ENCODE peak calls at places on chromosome 9, in six cellular contexts. One of them, this sample, is unnamed.

GRCh38 chr9:99269429-99269828 is 47.3 kb downstream of the SEC61B start:
- DNase-seq in sigmoid colon: no peak
- DNase-seq in IMR-90: peak; percentile 85
- DNase-seq in endothelial cell of umbilical vein: peak; percentile 74
- DNase-seq in prostate gland: no peak
- DNase-seq in tibial nerve: no peak
- DNase-seq in this sample: no peak

GRCh38 chr9:130833324-130833990 is 1.6 kb upstream of the ABL1 start:
- DNase-seq in sigmoid colon: no peak
- DNase-seq in IMR-90: peak; percentile 78
- DNase-seq in endothelial cell of umbilical vein: peak; percentile 51
- DNase-seq in prostate gland: peak; percentile 47
- DNase-seq in tibial nerve: no peak
- DNase-seq in this sample: no peak

GRCh38 chr9:86794356-86795046 is 152.8 kb downstream of the GAS1 start:
- DNase-seq in sigmoid colon: no peak
- DNase-seq in IMR-90: peak; percentile 79
- DNase-seq in endothelial cell of umbilical vein: no peak
- DNase-seq in prostate gland: no peak
- DNase-seq in tibial nerve: no peak
- DNase-seq in this sample: peak; percentile 36

GRCh38 chr9:88748566-88749238 is 213.7 kb downstream of the NXNL2 start:
- DNase-seq in sigmoid colon: peak; percentile 85
- DNase-seq in IMR-90: peak; percentile 81
- DNase-seq in endothelial cell of umbilical vein: no peak
- DNase-seq in prostate gland: no peak
- DNase-seq in tibial nerve: peak; percentile 54
- DNase-seq in this sample: peak; percentile 36

GRCh38 chr9:32572900-32573523 is at the start of gene NDUFB6:
- DNase-seq in sigmoid colon: peak; percentile 95
- DNase-seq in IMR-90: peak; percentile 92
- DNase-seq in endothelial cell of umbilical vein: peak; percentile 92
- DNase-seq in prostate gland: peak; percentile 93
- DNase-seq in tibial nerve: peak; percentile 75
- DNase-seq in this sample: peak; percentile 97

GRCh38 chr9:4596165-4596922 is 65.8 kb upstream of the PLPP6 start:
- DNase-seq in sigmoid colon: no peak
- DNase-seq in IMR-90: no peak
- DNase-seq in endothelial cell of umbilical vein: peak; percentile 89
- DNase-seq in prostate gland: no peak
- DNase-seq in tibial nerve: no peak
- DNase-seq in this sample: no peak

GRCh38 chr9:132472199-132472598 is 62.2 kb downstream of the CFAP77 start:
- DNase-seq in sigmoid colon: no peak
- DNase-seq in IMR-90: no peak
- DNase-seq in endothelial cell of umbilical vein: no peak
- DNase-seq in prostate gland: no peak
- DNase-seq in tibial nerve: no peak
- DNase-seq in this sample: no peak

GRCh38 chr9:31847963-31848362 is 536.5 kb upstream of the ACO1 start:
- DNase-seq in sigmoid colon: no peak
- DNase-seq in IMR-90: no peak
- DNase-seq in endothelial cell of umbilical vein: no peak
- DNase-seq in prostate gland: no peak
- DNase-seq in tibial nerve: no peak
- DNase-seq in this sample: no peak

GRCh38 chr9:125074976-125075375 is 68.4 kb downstream of the SCAI start:
- DNase-seq in sigmoid colon: no peak
- DNase-seq in IMR-90: peak; percentile 75
- DNase-seq in endothelial cell of umbilical vein: peak; percentile 57
- DNase-seq in prostate gland: no peak
- DNase-seq in tibial nerve: no peak
- DNase-seq in this sample: no peak

GRCh38 chr9:32264171-32264862 is 120.1 kb upstream of the ACO1 start:
- DNase-seq in sigmoid colon: no peak
- DNase-seq in IMR-90: peak; percentile 14
- DNase-seq in endothelial cell of umbilical vein: no peak
- DNase-seq in prostate gland: no peak
- DNase-seq in tibial nerve: no peak
- DNase-seq in this sample: no peak

GRCh38 chr9:3321186-3321585 is 204.6 kb downstream of the RFX3 start:
- DNase-seq in sigmoid colon: no peak
- DNase-seq in IMR-90: no peak
- DNase-seq in endothelial cell of umbilical vein: peak; percentile 91
- DNase-seq in prostate gland: no peak
- DNase-seq in tibial nerve: no peak
- DNase-seq in this sample: no peak

GRCh38 chr9:99474186-99474585 is 252.1 kb downstream of the SEC61B start:
- DNase-seq in sigmoid colon: no peak
- DNase-seq in IMR-90: no peak
- DNase-seq in endothelial cell of umbilical vein: no peak
- DNase-seq in prostate gland: no peak
- DNase-seq in tibial nerve: no peak
- DNase-seq in this sample: no peak

GRCh38 chr9:125429476-125430160 is 168.0 kb downstream of the GAPVD1 start:
- DNase-seq in sigmoid colon: no peak
- DNase-seq in IMR-90: no peak
- DNase-seq in endothelial cell of umbilical vein: no peak
- DNase-seq in prostate gland: no peak
- DNase-seq in tibial nerve: no peak
- DNase-seq in this sample: no peak

GRCh38 chr9:21144620-21145019 is 3.0 kb upstream of the IFNW1 start:
- DNase-seq in sigmoid colon: no peak
- DNase-seq in IMR-90: no peak
- DNase-seq in endothelial cell of umbilical vein: no peak
- DNase-seq in prostate gland: no peak
- DNase-seq in tibial nerve: no peak
- DNase-seq in this sample: no peak

GRCh38 chr9:110189001-110189400 is 19.0 kb downstream of the C9orf152 start:
- DNase-seq in sigmoid colon: peak; percentile 90
- DNase-seq in IMR-90: peak; percentile 18
- DNase-seq in endothelial cell of umbilical vein: no peak
- DNase-seq in prostate gland: peak; percentile 94
- DNase-seq in tibial nerve: no peak
- DNase-seq in this sample: peak; percentile 72

DNA sequence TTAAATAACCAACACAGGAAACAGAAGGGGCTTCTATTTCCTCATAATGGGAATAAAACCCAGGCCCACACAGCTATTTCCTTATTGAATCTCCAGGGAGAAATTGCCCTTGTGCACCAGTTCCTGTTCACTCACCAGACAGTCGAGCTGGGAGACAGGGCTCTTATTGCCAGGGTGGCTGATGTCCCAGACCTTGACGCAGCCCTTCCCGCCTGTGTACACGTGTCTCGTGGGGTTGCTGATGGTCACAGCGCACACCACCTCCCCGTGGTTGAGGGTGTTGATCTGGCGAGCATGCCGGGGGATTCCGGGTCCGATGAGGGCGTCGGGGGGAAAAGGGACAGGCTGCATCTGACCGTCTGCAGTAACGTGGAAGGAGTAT is 96.5 kb downstream of the TLE1 start:
- DNase-seq in sigmoid colon: peak; percentile 77
- DNase-seq in IMR-90: no peak
- DNase-seq in endothelial cell of umbilical vein: no peak
- DNase-seq in prostate gland: no peak
- DNase-seq in tibial nerve: no peak
- DNase-seq in this sample: peak; percentile 42
- TF ChIP-seq POLR2A in sigmoid colon: no peak
- TF ChIP-seq POLR2A in IMR-90: no peak
- TF ChIP-seq POLR2A in endothelial cell of umbilical vein: no peak
- TF ChIP-seq POLR2A in prostate gland: no peak
- TF ChIP-seq POLR2A in tibial nerve: no peak
- TF ChIP-seq POLR2A in this sample: no peak

DNA sequence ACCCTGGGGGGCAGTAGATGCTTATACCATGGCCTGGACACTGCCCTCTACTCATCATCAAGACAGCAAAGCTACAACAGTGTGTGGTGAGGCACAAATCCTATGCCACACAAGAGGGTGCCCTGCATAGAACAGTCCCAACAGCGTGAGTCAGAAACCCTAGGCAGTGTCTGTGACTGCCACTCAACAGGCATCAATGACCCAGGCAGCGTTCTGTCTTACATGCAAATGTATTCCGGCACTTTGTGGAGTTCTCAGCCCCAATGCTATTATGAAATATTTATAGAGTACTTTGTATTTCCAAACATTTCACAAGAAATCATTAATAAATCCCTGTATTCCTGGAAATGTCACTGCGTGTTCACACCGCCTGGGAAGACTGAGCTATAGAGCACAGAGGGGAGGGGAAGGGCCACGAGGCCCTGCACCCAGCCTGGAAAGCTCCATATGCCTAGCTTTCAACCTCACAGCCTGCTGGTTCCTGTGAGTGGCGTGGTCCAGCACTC is 77.7 kb downstream of the NIPSNAP3B start:
- DNase-seq in sigmoid colon: no peak
- DNase-seq in IMR-90: no peak
- DNase-seq in endothelial cell of umbilical vein: no peak
- DNase-seq in prostate gland: no peak
- DNase-seq in tibial nerve: no peak
- DNase-seq in this sample: no peak
- H3K27ac ChIP-seq in sigmoid colon: no peak overlapping the region
- H3K27ac ChIP-seq in IMR-90: no peak overlapping the region
- H3K27ac ChIP-seq in endothelial cell of umbilical vein: no peak overlapping the region
- H3K27ac ChIP-seq in prostate gland: no peak overlapping the region
- H3K27ac ChIP-seq in tibial nerve: no peak overlapping the region
- H3K27ac ChIP-seq in this sample: no peak overlapping the region

GRCh38 chr9:17578577-17578910 is 322 bp upstream of the SH3GL2 start:
- DNase-seq in sigmoid colon: no peak
- DNase-seq in IMR-90: no peak
- DNase-seq in endothelial cell of umbilical vein: no peak
- DNase-seq in prostate gland: no peak
- DNase-seq in tibial nerve: no peak
- DNase-seq in this sample: no peak

GRCh38 chr9:17580119-17580518 is 1.3 kb downstream of the SH3GL2 start:
- DNase-seq in sigmoid colon: no peak
- DNase-seq in IMR-90: no peak
- DNase-seq in endothelial cell of umbilical vein: no peak
- DNase-seq in prostate gland: no peak
- DNase-seq in tibial nerve: no peak
- DNase-seq in this sample: no peak

GRCh38 chr9:17574342-17574741 is 4.5 kb upstream of the SH3GL2 start:
- DNase-seq in sigmoid colon: no peak
- DNase-seq in IMR-90: no peak
- DNase-seq in endothelial cell of umbilical vein: no peak
- DNase-seq in prostate gland: no peak
- DNase-seq in tibial nerve: no peak
- DNase-seq in this sample: no peak

DNA sequence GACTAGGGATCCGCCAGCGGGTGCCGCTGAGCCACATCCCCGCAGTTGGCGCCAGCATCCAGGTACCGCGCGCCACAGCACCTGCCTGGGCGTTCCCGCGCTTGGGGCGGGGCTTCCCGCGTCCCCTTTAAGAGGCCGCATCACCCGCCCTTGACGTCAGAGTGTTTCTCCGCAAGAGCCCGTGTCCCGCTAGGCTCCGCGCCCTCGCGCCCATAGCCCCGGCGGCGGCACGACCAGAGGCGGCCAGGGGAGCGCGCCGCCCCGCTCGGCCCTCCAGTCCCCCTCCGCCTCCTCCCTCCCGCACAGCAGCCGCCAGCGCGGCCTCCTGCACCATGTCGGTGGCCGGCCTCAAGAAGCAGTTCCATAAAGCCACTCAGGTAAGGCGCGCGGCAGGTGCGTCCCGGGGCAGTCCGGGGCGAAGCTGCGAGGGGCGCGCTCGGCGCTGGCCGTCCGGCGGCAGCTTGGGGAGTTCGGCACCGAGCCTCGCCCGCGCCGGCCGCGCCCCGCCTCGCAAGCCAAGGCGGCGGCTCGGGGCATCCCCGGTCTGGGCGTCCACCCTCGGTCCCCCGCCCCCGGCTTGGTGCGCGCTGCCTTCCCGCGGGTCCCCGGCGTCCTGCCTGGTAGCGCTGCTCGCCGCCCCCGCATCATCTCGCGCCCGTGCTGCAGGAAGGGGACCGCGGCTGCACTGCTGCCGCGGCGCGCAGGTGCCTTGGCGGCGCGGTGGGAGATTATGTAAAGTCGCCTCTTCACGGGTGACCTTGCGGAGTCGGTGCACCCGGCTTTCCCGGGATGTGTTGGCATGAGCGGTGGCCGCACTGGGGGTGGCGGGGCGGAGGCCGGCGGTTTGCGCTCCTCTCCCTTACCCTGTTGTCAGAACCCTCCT is at the start of gene SH3GL2:
- DNase-seq in sigmoid colon: no peak
- DNase-seq in IMR-90: peak; percentile 4
- DNase-seq in endothelial cell of umbilical vein: no peak
- DNase-seq in prostate gland: peak; percentile 36
- DNase-seq in tibial nerve: no peak
- DNase-seq in this sample: peak; percentile 90
- TF ChIP-seq POLR2A in sigmoid colon: no peak
- TF ChIP-seq POLR2A in IMR-90: no peak
- TF ChIP-seq POLR2A in endothelial cell of umbilical vein: no peak
- TF ChIP-seq POLR2A in prostate gland: peak; percentile 11
- TF ChIP-seq POLR2A in tibial nerve: no peak
- TF ChIP-seq POLR2A in this sample: no peak

GRCh38 chr9:129749575-129749974 is 3.3 kb downstream of the PTGES start:
- DNase-seq in sigmoid colon: no peak
- DNase-seq in IMR-90: no peak
- DNase-seq in endothelial cell of umbilical vein: no peak
- DNase-seq in prostate gland: no peak
- DNase-seq in tibial nerve: no peak
- DNase-seq in this sample: no peak
- H3K27ac ChIP-seq in sigmoid colon: no peak overlapping the region
- H3K27ac ChIP-seq in IMR-90: no peak overlapping the region
- H3K27ac ChIP-seq in endothelial cell of umbilical vein: no peak overlapping the region
- H3K27ac ChIP-seq in prostate gland: no peak overlapping the region
- H3K27ac ChIP-seq in tibial nerve: no peak overlapping the region
- H3K27ac ChIP-seq in this sample: no peak overlapping the region

GRCh38 chr9:137311171-137311970 is 9.3 kb upstream of the NRARP start:
- DNase-seq in sigmoid colon: no peak
- DNase-seq in IMR-90: peak; percentile 33
- DNase-seq in endothelial cell of umbilical vein: no peak
- DNase-seq in prostate gland: peak; percentile 81
- DNase-seq in tibial nerve: no peak
- DNase-seq in this sample: no peak
- TF ChIP-seq POLR2A in sigmoid colon: peak; percentile 24
- TF ChIP-seq POLR2A in IMR-90: no peak
- TF ChIP-seq POLR2A in endothelial cell of umbilical vein: no peak
- TF ChIP-seq POLR2A in prostate gland: no peak
- TF ChIP-seq POLR2A in tibial nerve: no peak
- TF ChIP-seq POLR2A in this sample: no peak

GRCh38 chr9:135288941-135289534 is 190.5 kb upstream of the PPP1R26 start:
- DNase-seq in sigmoid colon: peak; percentile 40
- DNase-seq in IMR-90: no peak
- DNase-seq in endothelial cell of umbilical vein: no peak
- DNase-seq in prostate gland: no peak
- DNase-seq in tibial nerve: no peak
- DNase-seq in this sample: no peak
- H3K27ac ChIP-seq in sigmoid colon: no peak overlapping the region
- H3K27ac ChIP-seq in IMR-90: no peak overlapping the region
- H3K27ac ChIP-seq in endothelial cell of umbilical vein: no peak overlapping the region
- H3K27ac ChIP-seq in prostate gland: no peak overlapping the region
- H3K27ac ChIP-seq in tibial nerve: no peak overlapping the region
- H3K27ac ChIP-seq in this sample: no peak overlapping the region